ENCODE peak calls at places on chromosomes 6 and 20, in seven cellular contexts. Y is NB4, B is transverse colon, I is A549, X is cardiac fibroblast, V is lung, F is adrenal gland. C is an unnamed sample.
A peak's percentile ranks its signal among the peaks of the same experiment; 100 is the strongest.

GRCh38 chr6:3314621-3315020 is 55.9 kb downstream of the PSMG4 start:
- DNase-seq in I (no peak), V (no peak), B (no peak), X (no peak), Y (no peak), F (no peak), C (no peak)

GRCh38 chr20:20887593-20888272 is 175.3 kb upstream of the RALGAPA2 start:
- DNase-seq in V (no peak), X (no peak), Y (no peak), F (no peak), B (no peak), I (no peak), C (no peak)

GRCh38 chr6:169998457-169998856 is 247.0 kb downstream of the ERMARD start:
- DNase-seq in B (no peak), X (no peak), I (no peak), F (no peak), V (no peak), Y (no peak), C (no peak)

GRCh38 chr6:7391244-7391643 is 1.6 kb downstream of the RIOK1 start:
- DNase-seq in V (no peak), Y (peak; percentile 31), B (no peak), F (no peak), X (no peak), I (no peak), C (peak; percentile 26)

GRCh38 chr6:166460473-166461437 is 78.0 kb upstream of the MPC1 start:
- DNase-seq in Y (no peak), V (no peak), I (no peak), B (no peak), X (peak; percentile 46), F (no peak), C (no peak)

GRCh38 chr6:10522929-10523573 is 1.9 kb downstream of the GCNT2 start:
- DNase-seq in I (no peak), F (no peak), B (no peak), X (no peak), V (no peak), Y (no peak), C (no peak)

GRCh38 chr6:42402184-42402583 is 49.5 kb downstream of the TRERF1 start:
- DNase-seq in V (no peak), X (peak; percentile 24), I (no peak), F (no peak), Y (peak; percentile 44), B (no peak), C (peak; percentile 48)

GRCh38 chr20:4726710-4727391 is 5.1 kb downstream of the PRND start:
- DNase-seq in Y (peak; percentile 18), F (peak; percentile 22), V (no peak), X (peak; percentile 41), I (no peak), B (peak; percentile 20), C (peak; percentile 87)

GRCh38 chr20:12605751-12606150 is 403.0 kb upstream of the SPTLC3 start:
- DNase-seq in Y (no peak), I (no peak), B (no peak), V (no peak), F (no peak), X (no peak), C (no peak)

GRCh38 chr6:79430913-79431312 is 106.3 kb downstream of the LCA5 start:
- DNase-seq in I (no peak), B (no peak), Y (no peak), F (no peak), X (no peak), V (no peak), C (no peak)

GRCh38 chr6:85461806-85462185 is 11.9 kb downstream of the NT5E start:
- DNase-seq in Y (no peak), V (no peak), I (no peak), F (no peak), B (no peak), X (no peak), C (no peak)

DNA sequence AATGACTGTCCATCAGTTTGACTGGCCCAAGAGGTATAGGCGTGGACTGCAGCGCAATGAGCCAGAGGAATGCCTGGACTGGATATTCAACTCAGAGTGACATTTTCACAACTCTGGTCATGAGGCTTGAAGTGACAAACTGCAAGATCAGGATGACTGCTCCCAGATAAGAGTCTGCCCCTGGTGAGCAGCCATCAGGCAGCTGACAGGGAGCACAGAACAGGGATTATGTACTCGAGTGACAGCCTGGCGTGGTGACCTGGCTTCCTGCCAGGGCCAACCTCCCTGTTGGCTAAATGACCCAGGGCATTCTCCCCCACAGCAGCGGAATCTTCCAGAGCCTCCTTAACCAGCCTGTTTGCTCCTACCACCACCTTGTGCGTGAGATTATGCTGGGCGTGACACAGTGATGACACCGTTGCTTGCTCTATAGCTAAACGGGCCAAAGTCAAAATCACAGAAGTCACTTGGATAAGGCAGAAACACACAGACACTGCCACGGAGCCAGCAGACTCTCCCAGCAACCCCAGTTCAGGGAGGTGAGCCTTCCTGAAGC is 209.1 kb upstream of the JARID2 start:
- DNase-seq in Y (no peak), V (no peak), F (peak; percentile 11), B (peak; percentile 30), I (no peak), X (no peak), C (no peak)
- H3K4me3 ChIP-seq in Y (no peak overlapping the region), V (no peak overlapping the region), F (no peak overlapping the region), B (no peak overlapping the region), I (no peak overlapping the region), X (no peak overlapping the region), C (no peak overlapping the region)

DNA sequence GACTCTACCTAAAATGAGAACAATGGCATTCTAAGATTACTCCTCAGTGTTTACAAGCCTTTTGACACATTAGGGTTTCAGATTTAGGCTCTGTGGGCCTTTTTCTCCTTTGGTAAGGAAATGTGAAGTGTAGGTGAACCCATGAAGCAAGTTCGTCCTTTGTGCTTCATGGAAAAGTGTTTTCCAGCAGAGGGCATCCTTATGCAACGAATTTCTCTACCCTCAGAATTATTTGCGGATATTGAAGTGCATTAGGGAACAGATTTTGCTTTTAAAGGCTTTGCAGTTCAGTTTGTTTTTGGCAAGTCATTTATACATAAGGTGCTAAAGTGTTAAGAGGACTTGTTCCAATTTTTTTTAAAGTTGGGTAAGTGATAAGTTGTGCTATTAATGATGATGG is 55.7 kb upstream of the FERMT1 start:
- DNase-seq in I (peak; percentile 38), X (peak; percentile 69), Y (peak; percentile 68), B (no peak), F (no peak), V (no peak), C (peak; percentile 34)
- TF ChIP-seq CTCF in I (peak; percentile 60), X (peak; percentile 47), Y (peak; percentile 36), B (peak; percentile 21), F (peak; percentile 57), V (no peak), C (peak; percentile 39)

GRCh38 chr6:35487653-35488516 is 9.0 kb downstream of the TEAD3 start:
- DNase-seq in B (peak; percentile 84), F (no peak), Y (peak; percentile 96), I (no peak), X (peak; percentile 62), V (no peak), C (no peak)

GRCh38 chr6:35484921-35485392 is 11.9 kb downstream of the TEAD3 start:
- DNase-seq in X (no peak), I (no peak), F (no peak), B (no peak), Y (peak; percentile 45), V (no peak), C (peak; percentile 51)

GRCh38 chr6:35483892-35484645 is 12.8 kb downstream of the TEAD3 start:
- DNase-seq in V (no peak), X (no peak), F (no peak), I (no peak), Y (no peak), B (no peak), C (no peak)

GRCh38 chr6:35485402-35485877 is 11.4 kb downstream of the TEAD3 start:
- DNase-seq in I (no peak), Y (no peak), X (peak; percentile 60), F (no peak), B (peak; percentile 77), V (peak; percentile 58), C (no peak)

DNA sequence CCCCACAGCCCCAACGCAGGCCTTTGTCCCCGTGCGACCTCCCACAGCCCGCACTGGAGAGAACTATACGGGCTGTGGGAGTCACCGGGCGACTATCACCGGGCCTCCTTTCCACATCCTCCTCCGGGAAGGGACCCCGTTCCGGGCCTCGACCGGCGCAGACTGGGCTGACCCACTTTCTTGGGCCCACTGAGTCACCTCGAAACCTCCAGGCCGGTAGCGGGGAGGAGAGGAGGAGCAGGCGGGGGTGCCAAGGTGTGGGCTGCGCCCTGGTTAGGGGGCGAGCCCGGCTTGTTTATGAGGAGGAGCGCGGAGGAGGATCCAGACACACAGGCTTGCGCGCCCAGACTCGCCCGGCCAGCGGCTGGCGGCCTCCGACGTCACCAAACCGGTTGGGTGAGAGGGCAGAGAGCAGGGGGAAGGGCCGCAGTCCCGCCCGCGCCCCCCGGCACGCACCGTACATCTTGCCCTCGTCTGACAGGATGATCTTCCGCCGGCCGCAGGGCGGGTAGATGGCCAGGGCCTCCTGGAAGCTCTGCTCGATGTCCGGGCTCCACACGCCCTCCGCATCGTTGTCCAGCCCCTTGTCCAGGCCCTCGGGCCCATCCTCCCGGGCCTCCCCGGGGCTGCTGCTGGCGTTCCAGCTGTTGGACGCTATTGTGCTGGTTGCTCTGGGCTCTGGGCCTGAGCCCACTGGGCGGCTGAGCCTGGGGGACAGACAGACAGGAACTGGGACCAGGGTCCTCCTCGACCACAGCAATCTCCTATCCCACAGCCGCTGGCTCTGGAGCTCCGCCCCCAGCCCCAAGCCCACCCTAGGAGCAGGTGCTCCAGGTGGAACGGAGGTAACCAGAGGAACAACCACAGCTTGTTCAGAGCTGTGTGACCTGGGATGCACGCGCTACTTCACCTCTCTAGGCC is 10.6 kb downstream of the TEAD3 start:
- DNase-seq in Y (peak; percentile 80), V (peak; percentile 79), X (peak; percentile 63), F (no peak), I (no peak), B (peak; percentile 92), C (no peak)
- H3K4me3 ChIP-seq in Y (no peak overlapping the region), V (no peak overlapping the region), X (no peak overlapping the region), F (no peak overlapping the region), I (no peak overlapping the region), B (no peak overlapping the region), C (no peak overlapping the region)

GRCh38 chr20:15297059-15297875 is 959.9 kb upstream of the FLRT3 start:
- DNase-seq in Y (no peak), X (no peak), V (peak; percentile 52), F (no peak), I (no peak), B (no peak), C (no peak)
- TF ChIP-seq CTCF in Y (no peak), X (no peak), V (no peak), F (no peak), I (no peak), B (no peak), C (no peak)

DNA sequence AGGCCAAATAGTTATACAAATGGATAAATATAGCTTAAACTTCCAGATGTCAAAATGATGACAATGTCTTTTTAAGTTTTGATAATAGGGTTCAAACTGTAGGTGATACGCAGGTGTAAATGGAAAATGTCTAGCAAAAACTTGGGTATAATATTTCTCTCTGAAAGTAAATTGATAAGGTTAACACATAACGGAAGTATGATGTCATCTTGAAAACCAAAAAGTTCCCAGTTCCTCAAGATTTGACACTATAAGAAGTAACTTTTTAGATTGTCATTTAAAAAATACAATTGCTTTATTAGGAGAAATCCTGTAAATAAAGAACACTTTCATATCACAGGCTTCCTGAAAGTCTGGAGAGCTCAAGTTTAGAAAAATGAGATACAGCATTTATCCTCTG is 483.4 kb downstream of the FRK start:
- DNase-seq in B (no peak), Y (no peak), V (no peak), I (no peak), X (no peak), F (no peak), C (no peak)
- H3K4me3 ChIP-seq in B (no peak overlapping the region), Y (no peak overlapping the region), V (no peak overlapping the region), I (no peak overlapping the region), X (no peak overlapping the region), F (no peak overlapping the region), C (no peak overlapping the region)